ENCODE peak calls at places on chromosomes 16 and 17, in seven cellular contexts. R, X, I, D, V, H and T are unnamed samples.

GRCh38 chr16:71781741-71782140 is 26.9 kb downstream of the AP1G1 start:
- DNase-seq in V (peak; percentile 19), D (no peak), X (no peak), H (no peak), R (no peak), I (no peak), T (peak; percentile 9)

GRCh38 chr17:43871947-43872690 is 25.1 kb downstream of the CD300LG start:
- DNase-seq in D (no peak), H (no peak), R (no peak), X (peak; percentile 61), I (no peak), V (no peak), T (peak; percentile 13)

GRCh38 chr16:74186589-74186988 is 110.0 kb upstream of the PSMD7 start:
- DNase-seq in X (no peak), D (no peak), I (no peak), R (no peak), V (peak; percentile 48), H (no peak), T (no peak)

GRCh38 chr17:81576621-81577277 is 24.6 kb upstream of the FAAP100 start:
- DNase-seq in D (no peak), X (peak; percentile 79), I (peak; percentile 89), V (peak; percentile 88), H (peak; percentile 25), R (no peak), T (peak; percentile 83)

GRCh38 chr17:70116919-70117318 is 41.9 kb downstream of the KCNJ16 start:
- DNase-seq in V (no peak), R (no peak), H (no peak), D (no peak), I (no peak), X (no peak), T (no peak)

GRCh38 chr17:43611230-43611969 is 50.3 kb downstream of the MEOX1 start:
- DNase-seq in R (no peak), V (no peak), I (peak; percentile 50), D (no peak), H (no peak), X (no peak), T (no peak)

GRCh38 chr17:8940866-8941471 is 24.5 kb downstream of the PIK3R5 start:
- DNase-seq in I (no peak), X (no peak), V (no peak), R (no peak), H (peak; percentile 30), D (no peak), T (no peak)

GRCh38 chr16:21953541-21953902 is 361 bp downstream of the UQCRC2 start:
- DNase-seq in I (no peak), X (no peak), D (no peak), V (no peak), H (no peak), R (no peak), T (no peak)

GRCh38 chr16:12361016-12361415 is 384.5 kb downstream of the SNX29 start:
- DNase-seq in I (no peak), H (no peak), X (no peak), D (no peak), R (no peak), V (no peak), T (no peak)

GRCh38 chr17:82615084-82616020 is 32.9 kb downstream of the WDR45B start:
- DNase-seq in I (peak; percentile 49), R (no peak), V (no peak), H (peak; percentile 73), X (no peak), D (no peak), T (no peak)

GRCh38 chr16:68093816-68094613 is 8.8 kb downstream of the NFATC3 start:
- DNase-seq in R (no peak), V (peak; percentile 69), I (peak; percentile 34), X (no peak), H (no peak), D (no peak), T (no peak)

GRCh38 chr16:69932228-69932627 is 18.9 kb upstream of the CLEC18A start:
- DNase-seq in I (no peak), D (no peak), R (no peak), X (no peak), H (no peak), V (no peak), T (no peak)

GRCh38 chr17:34308376-34308775 is 10.9 kb upstream of the CCL8 start:
- DNase-seq in H (no peak), V (no peak), X (no peak), R (no peak), I (no peak), D (no peak), T (no peak)

GRCh38 chr16:24508614-24509013 is 30.8 kb upstream of the RBBP6 start:
- DNase-seq in R (no peak), I (no peak), H (no peak), D (peak; percentile 26), X (no peak), V (peak; percentile 79), T (peak; percentile 52)

GRCh38 chr16:24544640-24545039 is 5.3 kb downstream of the RBBP6 start:
- DNase-seq in V (peak; percentile 74), R (no peak), X (no peak), H (no peak), D (no peak), I (no peak), T (no peak)

GRCh38 chr17:38730526-38731379 is 612 bp downstream of the CISD3 start:
- DNase-seq in D (no peak), V (peak; percentile 42), H (peak; percentile 76), X (peak; percentile 74), R (peak; percentile 77), I (peak; percentile 65), T (no peak)

GRCh38 chr16:6684076-6684673 is 648.5 kb upstream of the RBFOX1 start:
- DNase-seq in R (no peak), V (no peak), H (no peak), I (peak; percentile 25), X (peak; percentile 26), D (no peak), T (peak; percentile 8)

GRCh38 chr16:51159864-51160263 is 8.8 kb upstream of the SALL1 start:
- DNase-seq in I (no peak), D (no peak), V (no peak), X (no peak), R (no peak), H (no peak), T (no peak)

GRCh38 chr16:87744750-87745514 is 20.9 kb downstream of the KLHDC4 start:
- DNase-seq in I (peak; percentile 30), H (no peak), D (no peak), X (no peak), V (no peak), R (no peak), T (no peak)

GRCh38 chr17:31550389-31551056 is 159.0 kb downstream of the RAB11FIP4 start:
- DNase-seq in I (peak; percentile 53), V (peak; percentile 24), X (no peak), R (no peak), D (no peak), H (no peak), T (no peak)

GRCh38 chr16:55494994-55495421 is 13.9 kb upstream of the LPCAT2 start:
- DNase-seq in I (peak; percentile 62), X (no peak), V (peak; percentile 96), D (no peak), R (peak; percentile 68), H (peak; percentile 29), T (peak; percentile 60)

GRCh38 chr16:56777533-56777932 is 47.6 kb downstream of the NUP93 start:
- DNase-seq in V (no peak), I (no peak), D (no peak), R (no peak), X (no peak), H (no peak), T (no peak)

GRCh38 chr16:83931556-83931955 is 21.5 kb upstream of the OSGIN1 start:
- DNase-seq in I (no peak), R (no peak), D (no peak), H (no peak), X (no peak), V (no peak), T (no peak)

DNA sequence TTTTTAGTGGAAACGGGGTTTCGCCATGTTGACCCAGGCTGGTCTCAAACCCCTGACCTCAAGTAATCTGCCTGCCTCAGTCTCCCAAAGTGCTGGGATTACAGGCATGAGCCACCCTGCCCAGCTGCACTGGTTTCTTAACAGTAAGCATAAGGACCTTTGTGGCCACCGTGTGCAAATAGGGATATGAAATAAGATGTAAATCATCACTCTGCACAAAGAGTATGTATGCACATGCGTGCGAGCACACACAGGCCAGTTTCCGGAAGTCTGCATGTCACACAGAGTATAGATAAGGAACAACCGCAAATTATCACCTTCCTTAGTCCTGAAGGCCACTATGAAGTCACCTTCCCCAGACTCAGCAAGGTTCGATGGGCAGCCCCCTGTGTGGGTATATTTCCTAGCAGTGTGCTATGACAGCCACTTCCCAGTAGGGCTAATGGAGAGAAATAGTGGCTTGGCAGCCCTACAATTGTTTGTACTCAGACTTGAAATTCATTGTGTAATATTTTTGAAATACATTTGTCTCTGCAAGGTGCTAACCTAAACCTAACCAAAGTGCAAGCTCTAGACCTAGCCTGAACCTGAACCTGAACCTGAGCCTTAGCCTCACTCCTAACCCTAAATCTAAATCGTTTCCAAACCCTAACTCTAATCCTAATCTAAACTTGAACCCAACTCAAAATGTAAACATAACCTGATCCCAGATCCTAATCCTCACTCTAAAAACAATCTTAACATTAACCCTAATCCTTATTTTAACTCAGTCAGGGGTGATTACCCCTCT is 48.4 kb upstream of the SKAP1 start:
- DNase-seq in R (no peak), I (no peak), D (no peak), V (no peak), X (no peak), H (no peak), T (no peak)
- H3K27ac ChIP-seq in R (no peak overlapping the region), I (no peak overlapping the region), D (no peak overlapping the region), V (no peak overlapping the region), X (no peak overlapping the region), H (no peak overlapping the region), T (no peak overlapping the region)

DNA sequence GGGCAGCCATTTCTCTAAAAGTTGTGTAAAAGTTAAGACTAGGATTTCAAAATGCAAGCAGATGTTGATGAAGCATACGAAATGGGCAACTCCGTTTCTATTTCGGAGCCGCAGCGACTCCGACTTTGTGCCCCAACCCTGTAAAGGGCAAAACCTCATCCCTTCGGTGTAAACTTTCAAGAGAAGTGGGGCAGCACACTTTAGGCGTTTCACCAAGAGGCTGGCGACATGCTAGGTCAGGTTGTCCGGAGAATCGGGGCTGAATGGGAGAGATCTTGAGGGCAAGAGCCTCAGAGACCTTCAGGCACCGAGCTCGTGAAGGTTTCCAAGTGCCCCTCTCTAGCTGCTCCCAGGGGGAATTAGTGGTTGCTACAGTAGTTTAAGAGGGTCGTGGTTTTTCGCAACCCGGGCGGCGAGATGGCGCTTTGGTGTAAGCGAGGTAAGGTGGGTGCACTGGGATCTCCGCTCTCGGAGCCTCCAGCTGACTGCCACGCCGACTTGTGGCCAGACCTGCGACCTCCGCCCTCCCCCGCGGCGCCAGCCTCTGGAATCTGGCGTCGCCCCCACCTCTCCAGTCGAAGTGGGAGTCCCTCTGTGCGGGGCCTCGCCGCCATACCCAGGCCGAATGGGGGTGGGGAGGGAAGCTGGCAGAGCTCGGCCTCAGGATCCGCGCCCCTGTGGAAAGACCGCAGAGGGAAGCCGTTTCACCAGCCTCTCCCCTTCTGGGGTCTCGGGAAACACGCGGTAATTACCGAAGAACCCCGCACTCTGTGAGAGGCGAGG is 979 bp upstream of the HEXIM2 start:
- DNase-seq in I (peak; percentile 85), D (no peak), X (peak; percentile 51), R (peak; percentile 78), H (peak; percentile 95), V (peak; percentile 61), T (no peak)
- TF ChIP-seq CTCF in I (peak; percentile 22), D (peak; percentile 34), X (no peak), R (no peak), H (peak; percentile 57), V (peak; percentile 30), T (no peak)

GRCh38 chr16:4674926-4675530 is 18.3 kb upstream of the NUDT16L1 start:
- DNase-seq in H (no peak), I (no peak), D (no peak), V (no peak), R (no peak), X (no peak), T (no peak)
- H3K27ac ChIP-seq in H (no peak overlapping the region), I (no peak overlapping the region), D (no peak overlapping the region), V (no peak overlapping the region), R (no peak overlapping the region), X (no peak overlapping the region), T (peak overlapping the region; percentile 99)

GRCh38 chr17:19317359-19318095 is 45.0 kb downstream of the B9D1 start:
- DNase-seq in D (no peak), H (peak; percentile 99), I (peak; percentile 60), X (peak; percentile 70), R (peak; percentile 89), V (peak; percentile 80), T (no peak)
- TF ChIP-seq CTCF in D (no peak), H (peak; percentile 57), I (peak; percentile 16), X (no peak), R (no peak), V (peak; percentile 47), T (no peak)